ENCODE peak calls at places on chromosome 13, in four cellular contexts. E is WTC11, Z is K562, N is HEK293T. A is an unnamed sample.

GRCh38 chr13:86572115-86572514 is 772.9 kb upstream of the SLITRK6 start:
- DNase-seq in E (no peak), Z (no peak), N (no peak), A (no peak)

GRCh38 chr13:47114030-47114429 is 217.2 kb upstream of the HTR2A start:
- DNase-seq in N (no peak), E (no peak), Z (no peak), A (no peak)

GRCh38 chr13:95099541-95099940 is 201.7 kb downstream of the ABCC4 start:
- DNase-seq in Z (no peak), N (no peak), E (no peak), A (peak; percentile 36)

GRCh38 chr13:99626461-99627082 is 125.3 kb downstream of the TM9SF2 start:
- DNase-seq in E (no peak), Z (no peak), N (no peak), A (no peak)

GRCh38 chr13:35887028-35887666 is 244.0 kb downstream of the DCLK1 start:
- DNase-seq in N (no peak), E (no peak), Z (no peak), A (no peak)

GRCh38 chr13:31207630-31208549 is 8.1 kb downstream of the B3GLCT start:
- DNase-seq in Z (no peak), N (no peak), E (no peak), A (no peak)

GRCh38 chr13:98182589-98182988 is 5.5 kb upstream of the RNF113B start:
- DNase-seq in E (no peak), N (no peak), Z (no peak), A (no peak)

GRCh38 chr13:53032849-53033248 is 4.2 kb downstream of the OLFM4 start:
- DNase-seq in Z (no peak), N (no peak), E (no peak), A (no peak)

GRCh38 chr13:94329754-94330551 is 149.5 kb downstream of the DCT start:
- DNase-seq in E (no peak), N (no peak), Z (no peak), A (peak; percentile 28)

GRCh38 chr13:63107163-63107935 is 1691.7 kb upstream of the PCDH20 start:
- DNase-seq in E (no peak), Z (no peak), N (no peak), A (no peak)

GRCh38 chr13:52053460-52053859 is 29.0 kb downstream of the UTP14C start:
- DNase-seq in N (no peak), Z (no peak), E (no peak), A (no peak)

GRCh38 chr13:114055766-114056165 is 76.7 kb downstream of the RASA3 start:
- DNase-seq in Z (no peak), N (no peak), E (no peak), A (no peak)

GRCh38 chr13:82713681-82714405 is 1168.4 kb downstream of the SLITRK1 start:
- DNase-seq in Z (no peak), E (no peak), N (no peak), A (no peak)

GRCh38 chr13:45500492-45501174 is 35.9 kb downstream of the COG3 start:
- DNase-seq in N (no peak), Z (no peak), E (no peak), A (peak; percentile 50)

GRCh38 chr13:36834299-36834698 is 15.3 kb downstream of the RFXAP start:
- DNase-seq in N (no peak), Z (no peak), E (no peak), A (no peak)

GRCh38 chr13:43546260-43546659 is 240.5 kb downstream of the ENOX1 start:
- DNase-seq in E (no peak), Z (no peak), N (no peak), A (no peak)

GRCh38 chr13:79435549-79435948 is 29.5 kb upstream of the RBM26 start:
- DNase-seq in E (no peak), N (no peak), Z (no peak), A (no peak)

GRCh38 chr13:110195547-110196485 is 111.1 kb downstream of the COL4A1 start:
- DNase-seq in Z (no peak), N (no peak), E (no peak), A (no peak)

GRCh38 chr13:20193142-20193923 is 595 bp upstream of the GJB2 start:
- DNase-seq in Z (no peak), N (no peak), E (no peak), A (no peak)

GRCh38 chr13:75685239-75685697 is 49.1 kb downstream of the LMO7 start:
- DNase-seq in E (no peak), Z (no peak), N (no peak), A (peak; percentile 42)

GRCh38 chr13:83853771-83854170 is 28.5 kb downstream of the SLITRK1 start:
- DNase-seq in N (no peak), Z (no peak), E (no peak), A (no peak)

GRCh38 chr13:57739089-57739488 is 107.5 kb downstream of the PCDH17 start:
- DNase-seq in E (no peak), N (no peak), Z (no peak), A (no peak)

GRCh38 chr13:48636550-48636949 is 17.2 kb upstream of the CYSLTR2 start:
- DNase-seq in E (no peak), Z (no peak), N (no peak), A (no peak)

GRCh38 chr13:113408562-113408961 is 44.6 kb upstream of the GRTP1 start:
- DNase-seq in N (no peak), E (peak; percentile 3), Z (no peak), A (no peak)

GRCh38 chr13:99383511-99383921 is 76.3 kb upstream of the GPR183 start:
- DNase-seq in E (no peak), N (no peak), Z (no peak), A (no peak)

GRCh38 chr13:50747939-50748338 is 95.6 kb downstream of the DLEU7 start:
- DNase-seq in E (no peak), Z (no peak), N (no peak), A (no peak)

GRCh38 chr13:37409756-37410155 is 188.8 kb downstream of the POSTN start:
- DNase-seq in E (no peak), N (no peak), Z (no peak), A (no peak)

GRCh38 chr13:113658836-113659235 is 838 bp upstream of the ATP4B start:
- DNase-seq in Z (no peak), N (no peak), E (no peak), A (no peak)

GRCh38 chr13:86882107-86882506 is 789.1 kb upstream of the SLITRK5 start:
- DNase-seq in Z (peak; percentile 50), N (no peak), E (peak; percentile 66), A (no peak)

GRCh38 chr13:106532111-106532929 is 3.1 kb downstream of the EFNB2 start:
- DNase-seq in Z (no peak), N (no peak), E (no peak), A (no peak)

GRCh38 chr13:70844391-70845108 is 736.3 kb upstream of the KLHL1 start:
- DNase-seq in N (no peak), Z (no peak), E (no peak), A (no peak)

GRCh38 chr13:98751397-98752110 is 918 bp downstream of the SLC15A1 start:
- DNase-seq in Z (no peak), E (peak; percentile 65), N (peak; percentile 22), A (no peak)

GRCh38 chr13:52353116-52353718 is 52.8 kb downstream of the THSD1 start:
- DNase-seq in N (no peak), E (no peak), Z (no peak), A (no peak)

GRCh38 chr13:54091884-54092283 is 1063.3 kb downstream of the OLFM4 start:
- DNase-seq in N (no peak), Z (no peak), E (no peak), A (no peak)

GRCh38 chr13:37475151-37475550 is 123.4 kb downstream of the POSTN start:
- DNase-seq in N (no peak), Z (no peak), E (no peak), A (no peak)

GRCh38 chr13:23673354-23673753 is 103.1 kb downstream of the TNFRSF19 start:
- DNase-seq in N (no peak), E (no peak), Z (no peak), A (no peak)

GRCh38 chr13:79108914-79109643 is 297.0 kb downstream of the RBM26 start:
- DNase-seq in Z (no peak), N (no peak), E (no peak), A (no peak)

GRCh38 chr13:72960541-72960940 is 98.3 kb upstream of the KLF5 start:
- DNase-seq in N (no peak), E (no peak), Z (no peak), A (peak; percentile 24)

GRCh38 chr13:101893021-101893420 is 440.5 kb downstream of the ITGBL1 start:
- DNase-seq in N (no peak), Z (no peak), E (no peak), A (no peak)

GRCh38 chr13:36298535-36299068 is 988 bp upstream of the CCDC169 start:
- DNase-seq in N (no peak), Z (peak; percentile 6), E (peak; percentile 55), A (no peak)

GRCh38 chr13:108742681-108743080 is 113.3 kb downstream of the MYO16 start:
- DNase-seq in E (no peak), Z (no peak), N (no peak), A (no peak)
- TF ChIP-seq ELF4 in E (no peak), Z (no peak), N (no peak), A (no peak)

GRCh38 chr13:26591672-26592071 is 34.2 kb downstream of the WASF3 start:
- DNase-seq in E (no peak), N (no peak), Z (no peak), A (no peak)

GRCh38 chr13:26590951-26591350 is 33.5 kb downstream of the WASF3 start:
- DNase-seq in N (peak; percentile 12), E (no peak), Z (no peak), A (peak; percentile 75)

GRCh38 chr13:26590379-26590778 is 32.9 kb downstream of the WASF3 start:
- DNase-seq in N (no peak), E (no peak), Z (no peak), A (no peak)

GRCh38 chr13:26587251-26587650 is 29.8 kb downstream of the WASF3 start:
- DNase-seq in E (no peak), N (no peak), Z (no peak), A (no peak)

GRCh38 chr13:26589754-26590153 is 32.3 kb downstream of the WASF3 start:
- DNase-seq in E (no peak), Z (no peak), N (no peak), A (no peak)
- TF ChIP-seq ELF4 in E (no peak), Z (no peak), N (no peak), A (no peak)

GRCh38 chr13:90365130-90365529 is 982.4 kb upstream of the MIR17HG start:
- DNase-seq in N (no peak), E (no peak), Z (no peak), A (no peak)

GRCh38 chr13:90360785-90361184 is 986.7 kb upstream of the MIR17HG start:
- DNase-seq in E (no peak), N (no peak), Z (no peak), A (no peak)

GRCh38 chr13:90362718-90363117 is 984.8 kb upstream of the MIR17HG start:
- DNase-seq in N (no peak), Z (no peak), E (no peak), A (no peak)
- TF ChIP-seq ELF4 in N (no peak), Z (no peak), E (no peak), A (no peak)

DNA sequence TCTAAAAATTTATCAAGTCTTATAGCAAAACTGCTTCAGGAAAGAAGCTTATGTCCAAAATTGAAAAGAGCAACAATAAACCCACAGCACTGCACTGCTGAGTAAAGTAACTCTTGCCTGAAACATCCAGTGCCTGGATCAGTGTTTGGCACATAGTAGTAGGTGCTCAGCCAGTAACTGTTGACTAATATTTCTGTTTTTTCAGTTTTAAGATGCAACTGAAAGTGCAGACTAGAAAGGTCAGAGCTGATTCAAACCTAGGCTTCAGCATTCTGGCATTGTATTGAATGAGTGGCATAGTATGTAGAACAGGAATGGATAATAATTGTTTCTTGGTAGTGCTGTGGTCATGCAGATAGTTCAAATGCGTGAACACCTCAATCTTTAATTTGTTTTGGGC is 67.6 kb downstream of the UBL3 start:
- DNase-seq in E (no peak), N (no peak), Z (no peak), A (no peak)
- TF ChIP-seq ELF4 in E (no peak), N (no peak), Z (no peak), A (no peak)

GRCh38 chr13:64332048-64332447 is 2898.1 kb downstream of the PCDH9 start:
- DNase-seq in N (no peak), E (no peak), Z (no peak), A (no peak)
- TF ChIP-seq ELF4 in N (no peak), E (no peak), Z (no peak), A (no peak)

A was measured in HepG2.